ENCODE peak calls at places on chromosomes 12 and 14, in four cellular contexts. A is HCT116, W is HepG2, D is H1. J is an unnamed sample.

GRCh38 chr12:32031109-32031508 is 71.9 kb downstream of the RESF1 start:
- DNase-seq in A (no peak), W (no peak), D (no peak), J (peak)

GRCh38 chr14:50892255-50892654 is 20.4 kb downstream of the ABHD12B start:
- DNase-seq in A (no peak), W (peak), D (peak), J (no peak)

GRCh38 chr14:87231336-87232026 is 761.5 kb downstream of the GALC start:
- DNase-seq in A (no peak), W (no peak), D (no peak), J (no peak)

GRCh38 chr14:72779679-72780078 is 114.2 kb downstream of the DPF3 start:
- DNase-seq in A (no peak), W (no peak), D (no peak), J (no peak)

GRCh38 chr14:52315355-52315718 is 1.2 kb downstream of the PTGER2 start:
- DNase-seq in A (no peak), W (no peak), D (no peak), J (no peak)

GRCh38 chr14:72558721-72559120 is 335.2 kb downstream of the DPF3 start:
- DNase-seq in A (no peak), W (no peak), D (no peak), J (no peak)

GRCh38 chr14:31926123-31926522 is 151.0 kb upstream of the ARHGAP5 start:
- DNase-seq in A (peak), W (peak), D (no peak), J (peak)

GRCh38 chr12:27343255-27344000 is 10.8 kb downstream of the BMAL2 start:
- DNase-seq in A (no peak), W (no peak), D (no peak), J (no peak)

GRCh38 chr14:21191809-21192446 is 36.1 kb upstream of the OR5AU1 start:
- DNase-seq in A (peak), W (peak), D (peak), J (peak)

GRCh38 chr12:71135812-71136176 is 22.0 kb downstream of the TSPAN8 start:
- DNase-seq in A (no peak), W (no peak), D (no peak), J (no peak)

GRCh38 chr14:99649219-99649618 is 4.3 kb downstream of the HHIPL1 start:
- DNase-seq in A (no peak), W (no peak), D (no peak), J (no peak)

GRCh38 chr12:5000204-5000603 is 43.5 kb upstream of the KCNA5 start:
- DNase-seq in A (peak), W (no peak), D (no peak), J (no peak)

GRCh38 chr12:9365296-9365695 is 157.1 kb upstream of the PZP start:
- DNase-seq in A (no peak), W (no peak), D (no peak), J (no peak)

GRCh38 chr14:54603362-54603761 is 36.4 kb downstream of the SAMD4A start:
- DNase-seq in A (no peak), W (no peak), D (no peak), J (no peak)

GRCh38 chr14:81178063-81178462 is 42.7 kb downstream of the GTF2A1 start:
- DNase-seq in A (no peak), W (no peak), D (no peak), J (no peak)

GRCh38 chr12:63918788-63919300 is 74.3 kb downstream of the SRGAP1 start:
- DNase-seq in A (no peak), W (peak), D (no peak), J (no peak)

GRCh38 chr14:63224196-63224595 is 20.0 kb downstream of the RHOJ start:
- DNase-seq in A (no peak), W (no peak), D (no peak), J (no peak)

GRCh38 chr14:69315302-69315701 is 55.3 kb downstream of the GALNT16 start:
- DNase-seq in A (no peak), W (no peak), D (no peak), J (peak)

GRCh38 chr14:47710581-47710980 is 35.2 kb upstream of the MDGA2 start:
- DNase-seq in A (no peak), W (no peak), D (no peak), J (no peak)

GRCh38 chr14:65016461-65016860 is 29.8 kb downstream of the FNTB start:
- DNase-seq in A (no peak), W (no peak), D (no peak), J (no peak)

GRCh38 chr14:103562385-103563088 is at the start of the genes BAG5 and COA8:
- DNase-seq in A (peak), W (peak), D (peak), J (peak)

GRCh38 chr14:47332099-47332498 is 343.3 kb downstream of the MDGA2 start:
- DNase-seq in A (no peak), W (no peak), D (no peak), J (no peak)

GRCh38 chr12:2147335-2147734 is 94.5 kb downstream of the CACNA1C start:
- DNase-seq in A (no peak), W (no peak), D (no peak), J (no peak)

GRCh38 chr14:51328089-51328941 is 88.3 kb downstream of the TMX1 start:
- DNase-seq in A (no peak), W (no peak), D (no peak), J (no peak)

GRCh38 chr12:2198542-2198941 is 145.8 kb downstream of the CACNA1C start:
- DNase-seq in A (no peak), W (no peak), D (no peak), J (no peak)

GRCh38 chr14:93042968-93043940 is 72.5 kb downstream of the ITPK1 start:
- DNase-seq in A (peak), W (peak), D (no peak), J (no peak)

GRCh38 chr14:96649327-96649601 is 147.1 kb downstream of the PAPOLA start:
- DNase-seq in A (no peak), W (no peak), D (no peak), J (no peak)

GRCh38 chr14:96648506-96649326 is 146.5 kb downstream of the PAPOLA start:
- DNase-seq in A (no peak), W (no peak), D (no peak), J (no peak)

GRCh38 chr14:96653597-96653996 is 143.6 kb upstream of the VRK1 start:
- DNase-seq in A (no peak), W (no peak), D (no peak), J (no peak)
- TF ChIP-seq FOSL1 in A (no peak), W (no peak), D (no peak), J (no peak)

GRCh38 chr12:56695327-56696101 is 7.4 kb upstream of the PTGES3 start:
- DNase-seq in A (no peak), W (no peak), D (no peak), J (no peak)
- TF ChIP-seq FOSL1 in A (no peak), W (no peak), D (no peak), J (peak)

DNA sequence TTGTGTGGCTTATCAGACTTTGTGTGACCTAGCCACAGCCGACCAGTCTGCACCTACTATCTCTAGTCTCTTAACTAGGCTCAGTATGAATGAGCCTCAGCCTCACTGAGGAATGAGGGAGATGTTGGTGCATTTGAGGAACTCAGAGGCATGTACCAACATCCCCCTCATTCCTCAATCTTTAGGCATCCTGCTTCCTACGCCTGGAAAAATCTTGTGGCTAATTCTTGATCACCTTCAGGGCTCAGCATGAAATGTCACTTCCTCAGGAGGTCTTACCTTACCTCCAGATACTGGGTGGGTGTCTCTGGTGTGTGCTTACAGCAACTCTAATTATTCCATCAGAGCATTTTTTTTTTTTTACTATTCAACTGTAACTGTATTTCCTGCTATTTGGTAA is 148.8 kb upstream of the TMCC3 start:
- DNase-seq in A (no peak), W (no peak), D (no peak), J (no peak)
- TF ChIP-seq FOSL1 in A (no peak), W (no peak), D (no peak), J (no peak)

GRCh38 chr14:39160494-39160893 is 9.6 kb downstream of the TRAPPC6B start:
- DNase-seq in A (no peak), W (no peak), D (no peak), J (no peak)
- TF ChIP-seq FOSL1 in A (no peak), W (no peak), D (no peak), J (no peak)

GRCh38 chr14:77039285-77040058 is 11.0 kb upstream of the IRF2BPL start:
- DNase-seq in A (no peak), W (no peak), D (no peak), J (no peak)

GRCh38 chr14:77037886-77038511 is 9.5 kb upstream of the IRF2BPL start:
- DNase-seq in A (no peak), W (no peak), D (no peak), J (no peak)

GRCh38 chr14:77037338-77037782 is 8.9 kb upstream of the IRF2BPL start:
- DNase-seq in A (no peak), W (no peak), D (no peak), J (no peak)

GRCh38 chr14:77035267-77035666 is 6.8 kb upstream of the IRF2BPL start:
- DNase-seq in A (no peak), W (no peak), D (no peak), J (no peak)

GRCh38 chr14:77036484-77037337 is 8.2 kb upstream of the IRF2BPL start:
- DNase-seq in A (no peak), W (no peak), D (no peak), J (no peak)
- TF ChIP-seq FOSL1 in A (no peak), W (no peak), D (no peak), J (no peak)

DNA sequence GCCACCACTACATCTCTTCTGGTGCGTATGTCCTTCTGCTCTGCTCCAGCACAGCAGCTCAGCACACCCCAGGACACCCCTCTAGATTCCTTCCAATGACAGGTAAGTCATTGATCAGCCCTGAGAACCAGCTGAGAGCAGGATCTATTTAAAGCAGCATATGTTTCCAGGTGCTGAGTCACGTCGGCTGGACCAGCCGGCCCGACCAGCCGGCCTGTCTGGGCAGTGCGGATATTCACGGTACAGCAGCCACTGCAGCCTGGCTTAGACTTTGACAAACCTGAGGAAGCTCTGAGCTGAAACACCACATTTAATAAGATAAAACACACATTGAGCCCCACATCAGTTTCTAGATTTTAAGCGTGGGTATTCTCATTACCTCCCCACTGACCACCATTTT is 31.8 kb upstream of the RPH3A start:
- DNase-seq in A (no peak), W (no peak), D (no peak), J (no peak)
- TF ChIP-seq FOSL1 in A (no peak), W (no peak), D (no peak), J (no peak)

GRCh38 chr12:103647267-103647666 is 60.2 kb downstream of the STAB2 start:
- DNase-seq in A (no peak), W (no peak), D (no peak), J (no peak)
- TF ChIP-seq FOSL1 in A (no peak), W (no peak), D (no peak), J (no peak)

DNA sequence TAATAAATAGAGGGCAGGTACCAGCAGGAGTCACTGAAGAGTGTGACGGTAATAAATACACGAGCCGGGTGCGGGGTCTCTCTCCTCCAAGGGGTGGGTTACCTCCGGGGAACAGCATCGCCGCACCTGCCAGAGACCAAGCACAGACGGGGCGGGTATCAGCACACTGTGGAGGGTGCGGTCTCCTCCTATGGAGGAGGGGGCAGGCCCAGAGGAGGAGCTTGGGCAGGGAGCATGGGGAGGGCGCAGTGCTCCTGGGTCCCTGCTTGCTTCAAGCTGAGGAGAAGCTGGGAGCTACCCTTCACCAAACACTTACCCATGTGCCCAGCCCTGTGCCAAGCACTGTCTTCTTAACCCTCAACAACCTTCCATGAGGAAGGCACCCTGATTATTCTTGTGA is 12.8 kb downstream of the PGF start:
- DNase-seq in A (no peak), W (no peak), D (no peak), J (peak)
- TF ChIP-seq FOSL1 in A (no peak), W (no peak), D (no peak), J (no peak)

GRCh38 chr12:51837286-51837685 is 11.2 kb downstream of the FIGNL2 start:
- DNase-seq in A (no peak), W (no peak), D (no peak), J (no peak)
- TF ChIP-seq FOSL1 in A (no peak), W (no peak), D (no peak), J (no peak)

GRCh38 chr12:47941475-47942326 is 21.7 kb upstream of the TMEM106C start:
- DNase-seq in A (no peak), W (no peak), D (no peak), J (no peak)
- TF ChIP-seq FOSL1 in A (no peak), W (no peak), D (no peak), J (no peak)